ENCODE peak calls at places on chromosomes 16 and 17, in eight cellular contexts. One of them, this sample, is unnamed. For H3K4me1, the result is how much of the 10 kb centered on the place peaks cover.

GRCh38 chr17:47675380-47676198 is 18.4 kb upstream of the TBKBP1 start:
- DNase-seq in uterus: no peak
- DNase-seq in HCT116: no peak
- DNase-seq in esophagus squamous epithelium: no peak
- DNase-seq in sigmoid colon: no peak
- DNase-seq in IMR-90: no peak
- DNase-seq in gastrocnemius medialis: no peak
- DNase-seq in thyroid gland: no peak
- DNase-seq in this sample: no peak

GRCh38 chr16:3945751-3946603 is 65.5 kb upstream of the CREBBP start:
- DNase-seq in thyroid gland: peak
- DNase-seq in gastrocnemius medialis: no peak
- DNase-seq in uterus: no peak
- DNase-seq in sigmoid colon: no peak
- DNase-seq in IMR-90: peak
- DNase-seq in esophagus squamous epithelium: no peak
- DNase-seq in HCT116: peak
- DNase-seq in this sample: no peak

GRCh38 chr17:67568961-67569360 is 148.8 kb upstream of the NOL11 start:
- DNase-seq in HCT116: no peak
- DNase-seq in IMR-90: no peak
- DNase-seq in sigmoid colon: peak
- DNase-seq in thyroid gland: no peak
- DNase-seq in gastrocnemius medialis: no peak
- DNase-seq in esophagus squamous epithelium: no peak
- DNase-seq in uterus: no peak
- DNase-seq in this sample: no peak

GRCh38 chr17:62321451-62321850 is 58.9 kb upstream of the EFCAB3 start:
- DNase-seq in sigmoid colon: no peak
- DNase-seq in thyroid gland: no peak
- DNase-seq in uterus: no peak
- DNase-seq in gastrocnemius medialis: no peak
- DNase-seq in IMR-90: no peak
- DNase-seq in HCT116: no peak
- DNase-seq in esophagus squamous epithelium: no peak
- DNase-seq in this sample: no peak

GRCh38 chr16:10980811-10981210 is 36.4 kb downstream of the CLEC16A start:
- DNase-seq in uterus: no peak
- DNase-seq in esophagus squamous epithelium: no peak
- DNase-seq in IMR-90: no peak
- DNase-seq in gastrocnemius medialis: no peak
- DNase-seq in thyroid gland: no peak
- DNase-seq in HCT116: no peak
- DNase-seq in sigmoid colon: no peak
- DNase-seq in this sample: no peak

GRCh38 chr16:79997257-79997656 is 396.7 kb upstream of the MAF start:
- DNase-seq in esophagus squamous epithelium: no peak
- DNase-seq in HCT116: no peak
- DNase-seq in thyroid gland: no peak
- DNase-seq in gastrocnemius medialis: no peak
- DNase-seq in sigmoid colon: no peak
- DNase-seq in IMR-90: peak
- DNase-seq in uterus: no peak
- DNase-seq in this sample: no peak

GRCh38 chr16:77732241-77732946 is 10.1 kb downstream of the NUDT7 start:
- DNase-seq in gastrocnemius medialis: no peak
- DNase-seq in HCT116: no peak
- DNase-seq in thyroid gland: no peak
- DNase-seq in esophagus squamous epithelium: no peak
- DNase-seq in uterus: no peak
- DNase-seq in IMR-90: peak
- DNase-seq in sigmoid colon: no peak
- DNase-seq in this sample: no peak

GRCh38 chr17:9902116-9902515 is 3.0 kb downstream of the RCVRN start:
- DNase-seq in esophagus squamous epithelium: no peak
- DNase-seq in HCT116: no peak
- DNase-seq in sigmoid colon: no peak
- DNase-seq in uterus: no peak
- DNase-seq in thyroid gland: no peak
- DNase-seq in IMR-90: peak
- DNase-seq in gastrocnemius medialis: no peak
- DNase-seq in this sample: no peak

GRCh38 chr17:19311421-19312215 is 50.9 kb downstream of the B9D1 start:
- DNase-seq in esophagus squamous epithelium: no peak
- DNase-seq in gastrocnemius medialis: no peak
- DNase-seq in thyroid gland: no peak
- DNase-seq in IMR-90: peak
- DNase-seq in HCT116: no peak
- DNase-seq in uterus: no peak
- DNase-seq in sigmoid colon: peak
- DNase-seq in this sample: no peak

GRCh38 chr17:33292981-33293867 is at the start of gene ASIC2:
- DNase-seq in sigmoid colon: no peak
- DNase-seq in uterus: no peak
- DNase-seq in esophagus squamous epithelium: no peak
- DNase-seq in HCT116: no peak
- DNase-seq in IMR-90: peak
- DNase-seq in thyroid gland: no peak
- DNase-seq in gastrocnemius medialis: no peak
- DNase-seq in this sample: no peak

GRCh38 chr17:80296221-80296620 is 35.6 kb downstream of the RNF213 start:
- DNase-seq in uterus: no peak
- DNase-seq in esophagus squamous epithelium: no peak
- DNase-seq in HCT116: no peak
- DNase-seq in sigmoid colon: no peak
- DNase-seq in thyroid gland: no peak
- DNase-seq in IMR-90: no peak
- DNase-seq in gastrocnemius medialis: no peak
- DNase-seq in this sample: no peak

GRCh38 chr16:56912746-56913703 is 18.9 kb upstream of the HERPUD1 start:
- DNase-seq in esophagus squamous epithelium: no peak
- DNase-seq in gastrocnemius medialis: no peak
- DNase-seq in thyroid gland: no peak
- DNase-seq in uterus: no peak
- DNase-seq in HCT116: no peak
- DNase-seq in sigmoid colon: peak
- DNase-seq in IMR-90: peak
- DNase-seq in this sample: no peak

GRCh38 chr17:18860161-18860972 is 2.4 kb downstream of the PRPSAP2 start:
- DNase-seq in uterus: no peak
- DNase-seq in sigmoid colon: no peak
- DNase-seq in HCT116: no peak
- DNase-seq in IMR-90: peak
- DNase-seq in esophagus squamous epithelium: no peak
- DNase-seq in gastrocnemius medialis: no peak
- DNase-seq in thyroid gland: no peak
- DNase-seq in this sample: no peak

GRCh38 chr17:80980397-80981061 is 11.1 kb upstream of the CHMP6 start:
- DNase-seq in HCT116: no peak
- DNase-seq in uterus: no peak
- DNase-seq in esophagus squamous epithelium: no peak
- DNase-seq in IMR-90: peak
- DNase-seq in thyroid gland: no peak
- DNase-seq in sigmoid colon: no peak
- DNase-seq in gastrocnemius medialis: no peak
- DNase-seq in this sample: no peak

GRCh38 chr17:60525624-60526514 is at the start of gene APPBP2:
- DNase-seq in thyroid gland: peak
- DNase-seq in sigmoid colon: peak
- DNase-seq in IMR-90: peak
- DNase-seq in gastrocnemius medialis: peak
- DNase-seq in HCT116: peak
- DNase-seq in uterus: peak
- DNase-seq in esophagus squamous epithelium: peak
- DNase-seq in this sample: no peak

GRCh38 chr16:67431077-67431804 is at the start of gene HSD11B2:
- DNase-seq in IMR-90: peak
- DNase-seq in esophagus squamous epithelium: no peak
- DNase-seq in uterus: peak
- DNase-seq in sigmoid colon: no peak
- DNase-seq in gastrocnemius medialis: peak
- DNase-seq in HCT116: peak
- DNase-seq in thyroid gland: peak
- DNase-seq in this sample: no peak

GRCh38 chr16:84331998-84332780 is 36.1 kb upstream of the ATP2C2 start:
- DNase-seq in HCT116: no peak
- DNase-seq in sigmoid colon: no peak
- DNase-seq in IMR-90: no peak
- DNase-seq in esophagus squamous epithelium: no peak
- DNase-seq in uterus: no peak
- DNase-seq in gastrocnemius medialis: no peak
- DNase-seq in thyroid gland: no peak
- DNase-seq in this sample: no peak

GRCh38 chr16:73015612-73016487 is 32.1 kb downstream of the ZFHX3 start:
- DNase-seq in uterus: no peak
- DNase-seq in HCT116: peak
- DNase-seq in thyroid gland: peak
- DNase-seq in IMR-90: no peak
- DNase-seq in esophagus squamous epithelium: no peak
- DNase-seq in sigmoid colon: peak
- DNase-seq in gastrocnemius medialis: peak
- DNase-seq in this sample: no peak

GRCh38 chr17:49871211-49871610 is 23.3 kb upstream of the TAC4 start:
- DNase-seq in IMR-90: no peak
- DNase-seq in sigmoid colon: no peak
- DNase-seq in thyroid gland: peak
- DNase-seq in gastrocnemius medialis: no peak
- DNase-seq in HCT116: no peak
- DNase-seq in uterus: no peak
- DNase-seq in esophagus squamous epithelium: no peak
- DNase-seq in this sample: no peak

GRCh38 chr17:79231766-79232287 is 157.2 kb downstream of the ENGASE start:
- DNase-seq in gastrocnemius medialis: no peak
- DNase-seq in uterus: no peak
- DNase-seq in esophagus squamous epithelium: no peak
- DNase-seq in IMR-90: no peak
- DNase-seq in thyroid gland: no peak
- DNase-seq in HCT116: no peak
- DNase-seq in sigmoid colon: no peak
- DNase-seq in this sample: no peak

GRCh38 chr17:71251276-71251675 is 869.5 kb upstream of the SOX9 start:
- DNase-seq in thyroid gland: no peak
- DNase-seq in sigmoid colon: no peak
- DNase-seq in esophagus squamous epithelium: no peak
- DNase-seq in IMR-90: peak
- DNase-seq in uterus: no peak
- DNase-seq in gastrocnemius medialis: no peak
- DNase-seq in HCT116: no peak
- DNase-seq in this sample: no peak

GRCh38 chr16:82059983-82060421 is 24.9 kb downstream of the HSD17B2 start:
- DNase-seq in IMR-90: no peak
- DNase-seq in gastrocnemius medialis: no peak
- DNase-seq in uterus: no peak
- DNase-seq in thyroid gland: no peak
- DNase-seq in HCT116: no peak
- DNase-seq in sigmoid colon: no peak
- DNase-seq in esophagus squamous epithelium: no peak
- DNase-seq in this sample: no peak
- TF ChIP-seq POLR2A in IMR-90: no peak
- TF ChIP-seq POLR2A in gastrocnemius medialis: no peak
- TF ChIP-seq POLR2A in uterus: no peak
- TF ChIP-seq POLR2A in thyroid gland: no peak
- TF ChIP-seq POLR2A in HCT116: no peak
- TF ChIP-seq POLR2A in sigmoid colon: no peak
- TF ChIP-seq POLR2A in esophagus squamous epithelium: no peak
- TF ChIP-seq POLR2A in this sample: no peak

DNA sequence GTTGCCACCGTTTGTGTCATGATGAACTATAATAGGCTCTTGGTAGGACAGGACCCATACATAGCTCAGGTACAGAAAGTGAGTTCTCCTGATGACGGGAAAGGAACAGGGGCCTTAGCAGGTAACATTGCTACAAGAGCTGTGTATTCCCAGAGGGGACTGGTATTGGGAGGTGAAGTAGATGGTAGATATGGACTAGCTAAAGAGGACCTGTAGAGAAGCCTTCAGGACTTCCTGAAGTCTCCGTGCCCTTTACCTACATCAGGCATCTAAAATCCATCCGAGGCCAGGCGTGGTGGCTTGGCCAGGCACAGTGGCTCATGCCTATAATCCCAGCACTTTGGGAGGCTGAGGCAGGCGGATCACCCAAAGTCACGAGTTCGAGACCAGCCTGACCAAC is 12.7 kb upstream of the SMARCD2 start:
- DNase-seq in uterus: no peak
- DNase-seq in sigmoid colon: peak
- DNase-seq in gastrocnemius medialis: no peak
- DNase-seq in esophagus squamous epithelium: no peak
- DNase-seq in IMR-90: no peak
- DNase-seq in HCT116: no peak
- DNase-seq in thyroid gland: no peak
- DNase-seq in this sample: no peak
- TF ChIP-seq CTCF in uterus: no peak
- TF ChIP-seq CTCF in sigmoid colon: no peak
- TF ChIP-seq CTCF in gastrocnemius medialis: no peak
- TF ChIP-seq CTCF in esophagus squamous epithelium: no peak
- TF ChIP-seq CTCF in IMR-90: no peak
- TF ChIP-seq CTCF in HCT116: no peak
- TF ChIP-seq CTCF in thyroid gland: no peak
- TF ChIP-seq CTCF in this sample: no peak

DNA sequence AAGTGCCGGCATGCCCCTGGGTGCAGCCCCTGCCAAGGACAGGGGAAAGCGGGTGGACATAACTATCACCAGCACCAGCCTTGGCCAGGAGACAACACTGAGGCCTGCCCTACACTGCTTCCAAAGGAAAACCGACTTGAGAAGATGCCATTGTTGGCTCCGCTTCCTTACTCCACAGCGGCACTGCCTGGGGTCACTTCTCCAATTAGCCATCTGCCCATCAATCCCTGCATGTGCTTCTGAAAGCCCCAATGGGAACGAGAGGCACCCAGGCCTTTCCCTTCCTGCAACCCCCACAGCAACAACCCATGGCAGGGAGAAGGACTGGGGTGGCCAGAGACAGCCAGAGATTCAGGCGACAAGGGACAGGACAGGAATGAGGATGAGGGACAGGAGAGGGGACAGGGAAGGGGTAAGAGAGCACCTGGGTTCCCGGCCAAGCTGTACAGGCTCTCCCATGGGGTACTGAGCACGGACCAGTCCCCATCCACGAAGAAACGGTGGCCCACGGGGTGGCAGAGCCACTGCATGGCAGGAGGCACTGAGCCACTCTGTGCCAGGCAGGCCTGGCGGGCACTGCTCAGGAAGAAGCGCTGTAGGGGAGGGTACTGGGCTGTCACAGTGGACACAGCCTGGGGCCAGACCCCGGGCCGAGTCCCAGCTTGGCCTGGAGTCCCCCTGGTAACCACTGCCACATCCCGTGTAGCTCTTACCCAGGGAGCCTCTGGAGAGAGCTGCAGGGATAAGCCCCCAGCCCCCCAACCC is 21.2 kb downstream of the SREBF1 start:
- DNase-seq in uterus: no peak
- DNase-seq in IMR-90: no peak
- DNase-seq in thyroid gland: no peak
- DNase-seq in gastrocnemius medialis: no peak
- DNase-seq in sigmoid colon: no peak
- DNase-seq in esophagus squamous epithelium: no peak
- DNase-seq in HCT116: no peak
- DNase-seq in this sample: no peak
- H3K4me1 ChIP-seq in uterus: under half
- H3K4me1 ChIP-seq in IMR-90: under half
- H3K4me1 ChIP-seq in thyroid gland: under half
- H3K4me1 ChIP-seq in gastrocnemius medialis: half or more
- H3K4me1 ChIP-seq in sigmoid colon: under half
- H3K4me1 ChIP-seq in esophagus squamous epithelium: half or more
- H3K4me1 ChIP-seq in HCT116: under half
- H3K4me1 ChIP-seq in this sample: half or more

GRCh38 chr17:57993471-57994365 is 5.7 kb upstream of the VEZF1 start:
- DNase-seq in thyroid gland: no peak
- DNase-seq in sigmoid colon: no peak
- DNase-seq in uterus: no peak
- DNase-seq in HCT116: no peak
- DNase-seq in esophagus squamous epithelium: no peak
- DNase-seq in gastrocnemius medialis: no peak
- DNase-seq in IMR-90: no peak
- DNase-seq in this sample: no peak
- TF ChIP-seq POLR2A in thyroid gland: no peak
- TF ChIP-seq POLR2A in sigmoid colon: no peak
- TF ChIP-seq POLR2A in uterus: no peak
- TF ChIP-seq POLR2A in HCT116: no peak
- TF ChIP-seq POLR2A in esophagus squamous epithelium: no peak
- TF ChIP-seq POLR2A in gastrocnemius medialis: no peak
- TF ChIP-seq POLR2A in IMR-90: no peak
- TF ChIP-seq POLR2A in this sample: no peak

This sample was measured in vagina.